ENCODE peak calls at places on chromosomes 2 and 18, in seven cellular contexts. One of them, this sample, is unnamed. For H3K36me3 and H3K9me3, the result is how much of the 10 kb centered on the place peaks cover.

GRCh38 chr2:189483571-189484415 is 42.5 kb downstream of the WDR75 start:
- DNase-seq in A673: no peak
- DNase-seq in neuronal stem cell: no peak
- DNase-seq in tibial artery: no peak
- DNase-seq in endothelial cell of umbilical vein: no peak
- DNase-seq in heart left ventricle: no peak
- DNase-seq in breast epithelium: no peak
- DNase-seq in this sample: no peak

GRCh38 chr2:60553992-60554648 is 666 bp upstream of the BCL11A start:
- DNase-seq in endothelial cell of umbilical vein: peak
- DNase-seq in breast epithelium: no peak
- DNase-seq in A673: peak
- DNase-seq in heart left ventricle: peak
- DNase-seq in neuronal stem cell: no peak
- DNase-seq in tibial artery: no peak
- DNase-seq in this sample: peak

GRCh38 chr2:109290887-109291675 is 162.1 kb downstream of the SH3RF3 start:
- DNase-seq in neuronal stem cell: no peak
- DNase-seq in heart left ventricle: peak
- DNase-seq in breast epithelium: no peak
- DNase-seq in tibial artery: peak
- DNase-seq in endothelial cell of umbilical vein: peak
- DNase-seq in A673: no peak
- DNase-seq in this sample: no peak

GRCh38 chr2:46844443-46844842 is 71.2 kb downstream of the MCFD2 start:
- DNase-seq in breast epithelium: no peak
- DNase-seq in endothelial cell of umbilical vein: no peak
- DNase-seq in A673: no peak
- DNase-seq in neuronal stem cell: no peak
- DNase-seq in heart left ventricle: no peak
- DNase-seq in tibial artery: no peak
- DNase-seq in this sample: no peak

GRCh38 chr18:14942275-14942674 is 194.3 kb downstream of the ANKRD30B start:
- DNase-seq in breast epithelium: no peak
- DNase-seq in neuronal stem cell: no peak
- DNase-seq in A673: no peak
- DNase-seq in heart left ventricle: no peak
- DNase-seq in endothelial cell of umbilical vein: no peak
- DNase-seq in tibial artery: no peak
- DNase-seq in this sample: no peak

GRCh38 chr2:159711562-159712193 is 628 bp upstream of the MARCHF7 start:
- DNase-seq in endothelial cell of umbilical vein: no peak
- DNase-seq in tibial artery: no peak
- DNase-seq in heart left ventricle: no peak
- DNase-seq in breast epithelium: no peak
- DNase-seq in A673: no peak
- DNase-seq in neuronal stem cell: no peak
- DNase-seq in this sample: no peak

GRCh38 chr18:76451475-76452331 is 43.3 kb downstream of the ZNF516 start:
- DNase-seq in tibial artery: no peak
- DNase-seq in breast epithelium: no peak
- DNase-seq in neuronal stem cell: peak
- DNase-seq in heart left ventricle: no peak
- DNase-seq in endothelial cell of umbilical vein: peak
- DNase-seq in A673: peak
- DNase-seq in this sample: no peak

GRCh38 chr18:12989397-12990127 is 1.6 kb upstream of the CEP192 start:
- DNase-seq in breast epithelium: no peak
- DNase-seq in tibial artery: no peak
- DNase-seq in endothelial cell of umbilical vein: no peak
- DNase-seq in A673: no peak
- DNase-seq in heart left ventricle: no peak
- DNase-seq in neuronal stem cell: no peak
- DNase-seq in this sample: no peak

GRCh38 chr2:235945608-235946140 is 222.5 kb downstream of the GBX2 start:
- DNase-seq in breast epithelium: no peak
- DNase-seq in A673: no peak
- DNase-seq in neuronal stem cell: no peak
- DNase-seq in heart left ventricle: no peak
- DNase-seq in endothelial cell of umbilical vein: no peak
- DNase-seq in tibial artery: no peak
- DNase-seq in this sample: no peak

GRCh38 chr2:45458909-45459563 is 152.0 kb downstream of the SRBD1 start:
- DNase-seq in neuronal stem cell: no peak
- DNase-seq in heart left ventricle: peak
- DNase-seq in A673: peak
- DNase-seq in endothelial cell of umbilical vein: peak
- DNase-seq in breast epithelium: no peak
- DNase-seq in tibial artery: no peak
- DNase-seq in this sample: peak

GRCh38 chr2:218317232-218317630 is 24.9 kb upstream of the TMBIM1 start:
- DNase-seq in breast epithelium: no peak
- DNase-seq in neuronal stem cell: no peak
- DNase-seq in endothelial cell of umbilical vein: no peak
- DNase-seq in tibial artery: no peak
- DNase-seq in heart left ventricle: no peak
- DNase-seq in A673: no peak
- DNase-seq in this sample: no peak

GRCh38 chr2:239463541-239464165 is 62.8 kb upstream of the HDAC4 start:
- DNase-seq in tibial artery: no peak
- DNase-seq in breast epithelium: peak
- DNase-seq in neuronal stem cell: no peak
- DNase-seq in A673: no peak
- DNase-seq in endothelial cell of umbilical vein: no peak
- DNase-seq in heart left ventricle: no peak
- DNase-seq in this sample: no peak

GRCh38 chr2:208375452-208376068 is 31.0 kb upstream of the PTH2R start:
- DNase-seq in breast epithelium: no peak
- DNase-seq in A673: no peak
- DNase-seq in tibial artery: no peak
- DNase-seq in neuronal stem cell: no peak
- DNase-seq in endothelial cell of umbilical vein: no peak
- DNase-seq in heart left ventricle: no peak
- DNase-seq in this sample: no peak

GRCh38 chr2:228987441-228988155 is 283.5 kb downstream of the PID1 start:
- DNase-seq in A673: no peak
- DNase-seq in endothelial cell of umbilical vein: no peak
- DNase-seq in tibial artery: no peak
- DNase-seq in neuronal stem cell: no peak
- DNase-seq in heart left ventricle: no peak
- DNase-seq in breast epithelium: no peak
- DNase-seq in this sample: no peak

GRCh38 chr2:109129921-109130725 is 1.1 kb downstream of the SH3RF3 start:
- DNase-seq in tibial artery: peak
- DNase-seq in heart left ventricle: no peak
- DNase-seq in breast epithelium: no peak
- DNase-seq in A673: no peak
- DNase-seq in endothelial cell of umbilical vein: peak
- DNase-seq in neuronal stem cell: no peak
- DNase-seq in this sample: no peak

GRCh38 chr2:192283450-192283849 is 88.7 kb upstream of the TMEFF2 start:
- DNase-seq in breast epithelium: no peak
- DNase-seq in A673: no peak
- DNase-seq in neuronal stem cell: no peak
- DNase-seq in tibial artery: no peak
- DNase-seq in heart left ventricle: no peak
- DNase-seq in endothelial cell of umbilical vein: no peak
- DNase-seq in this sample: no peak

GRCh38 chr2:133760366-133760765 is 192.1 kb upstream of the NCKAP5 start:
- DNase-seq in heart left ventricle: no peak
- DNase-seq in A673: no peak
- DNase-seq in neuronal stem cell: no peak
- DNase-seq in endothelial cell of umbilical vein: no peak
- DNase-seq in breast epithelium: no peak
- DNase-seq in tibial artery: no peak
- DNase-seq in this sample: no peak

GRCh38 chr2:2147024-2147900 is 183.8 kb downstream of the MYT1L start:
- DNase-seq in breast epithelium: no peak
- DNase-seq in heart left ventricle: no peak
- DNase-seq in endothelial cell of umbilical vein: no peak
- DNase-seq in tibial artery: no peak
- DNase-seq in neuronal stem cell: no peak
- DNase-seq in A673: no peak
- DNase-seq in this sample: no peak

GRCh38 chr2:151827564-151828142 is 568 bp downstream of the ARL5A start:
- DNase-seq in endothelial cell of umbilical vein: peak
- DNase-seq in neuronal stem cell: peak
- DNase-seq in tibial artery: peak
- DNase-seq in A673: peak
- DNase-seq in breast epithelium: no peak
- DNase-seq in heart left ventricle: peak
- DNase-seq in this sample: no peak

GRCh38 chr2:157150747-157151146 is 106.8 kb upstream of the GALNT5 start:
- DNase-seq in tibial artery: no peak
- DNase-seq in heart left ventricle: no peak
- DNase-seq in breast epithelium: no peak
- DNase-seq in neuronal stem cell: no peak
- DNase-seq in A673: no peak
- DNase-seq in endothelial cell of umbilical vein: no peak
- DNase-seq in this sample: no peak

GRCh38 chr2:150125188-150125587 is 362.3 kb downstream of the RND3 start:
- DNase-seq in breast epithelium: no peak
- DNase-seq in A673: no peak
- DNase-seq in endothelial cell of umbilical vein: no peak
- DNase-seq in heart left ventricle: no peak
- DNase-seq in tibial artery: no peak
- DNase-seq in neuronal stem cell: no peak
- DNase-seq in this sample: no peak

DNA sequence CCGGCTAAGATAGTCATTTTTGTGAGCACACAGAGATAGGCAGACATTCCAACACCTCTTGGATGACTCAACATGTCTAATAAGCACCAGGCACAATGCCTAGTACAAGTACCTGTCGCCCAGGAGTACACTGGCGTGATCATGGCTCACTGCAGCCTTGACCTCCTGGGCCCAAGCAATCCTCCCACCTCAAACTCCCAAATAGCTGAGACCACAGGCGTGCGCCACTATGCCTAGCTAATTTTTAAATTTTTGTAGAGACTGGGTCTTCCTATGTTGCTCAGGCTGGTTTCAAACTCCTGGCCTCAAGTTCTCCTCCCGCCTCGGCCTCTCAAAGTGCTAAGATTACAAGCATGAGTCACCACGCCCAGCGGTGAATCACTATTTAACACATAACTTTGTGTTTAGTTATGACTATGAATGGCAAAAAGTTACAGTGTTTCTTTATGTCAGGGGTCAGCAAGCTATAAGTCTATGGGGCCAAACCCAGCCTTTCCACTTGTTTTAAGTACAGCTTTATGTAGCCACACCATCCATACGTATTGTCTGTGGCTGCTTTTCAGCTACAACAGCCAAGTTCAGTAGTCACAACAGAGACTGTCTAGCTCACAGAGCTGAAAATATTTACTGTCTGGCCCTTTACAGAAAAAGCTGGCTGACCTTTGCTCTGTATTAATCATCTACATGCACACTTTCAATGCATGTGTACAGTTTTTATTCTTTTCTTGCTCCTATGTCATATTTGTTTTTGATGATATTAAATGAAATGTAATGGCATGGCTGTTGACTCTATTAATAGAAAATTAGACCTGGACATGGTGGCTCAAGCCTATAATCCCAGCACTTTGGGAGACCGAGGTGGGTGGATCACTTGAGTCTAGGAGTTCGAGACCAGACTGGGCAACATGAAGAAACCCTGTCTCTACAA is 18.7 kb downstream of the ORC2 start:
- DNase-seq in heart left ventricle: no peak
- DNase-seq in endothelial cell of umbilical vein: peak
- DNase-seq in neuronal stem cell: no peak
- DNase-seq in A673: peak
- DNase-seq in tibial artery: no peak
- DNase-seq in breast epithelium: no peak
- DNase-seq in this sample: no peak
- H3K36me3 ChIP-seq in heart left ventricle: half or more
- H3K36me3 ChIP-seq in endothelial cell of umbilical vein: under half
- H3K36me3 ChIP-seq in neuronal stem cell: under half
- H3K36me3 ChIP-seq in A673: under half
- H3K36me3 ChIP-seq in tibial artery: half or more
- H3K36me3 ChIP-seq in breast epithelium: under half
- H3K36me3 ChIP-seq in this sample: under half

DNA sequence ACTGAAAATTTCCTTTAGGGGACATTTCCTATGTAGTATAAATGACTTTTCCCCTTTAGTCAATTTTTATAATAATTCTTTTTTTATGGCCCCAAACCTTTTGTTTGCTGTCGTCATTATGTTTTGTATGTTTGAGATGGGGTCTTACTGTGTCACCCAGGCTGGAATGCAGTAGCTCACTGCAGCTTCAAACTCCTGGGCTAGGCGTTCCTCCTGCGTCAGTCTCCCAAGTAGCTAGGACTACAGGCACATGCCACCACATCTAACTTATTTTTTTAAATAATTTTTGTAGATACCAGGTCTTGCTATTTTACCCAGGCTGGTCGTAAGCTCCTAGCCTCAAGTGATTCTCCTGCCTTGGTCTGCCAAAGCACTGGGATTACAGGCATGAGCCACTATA is 30.8 kb upstream of the GALM start:
- DNase-seq in breast epithelium: no peak
- DNase-seq in neuronal stem cell: no peak
- DNase-seq in A673: no peak
- DNase-seq in endothelial cell of umbilical vein: no peak
- DNase-seq in heart left ventricle: no peak
- DNase-seq in tibial artery: no peak
- DNase-seq in this sample: no peak
- H3K4me3 ChIP-seq in breast epithelium: no peak
- H3K4me3 ChIP-seq in neuronal stem cell: no peak
- H3K4me3 ChIP-seq in A673: no peak
- H3K4me3 ChIP-seq in endothelial cell of umbilical vein: no peak
- H3K4me3 ChIP-seq in heart left ventricle: no peak
- H3K4me3 ChIP-seq in tibial artery: no peak
- H3K4me3 ChIP-seq in this sample: no peak

DNA sequence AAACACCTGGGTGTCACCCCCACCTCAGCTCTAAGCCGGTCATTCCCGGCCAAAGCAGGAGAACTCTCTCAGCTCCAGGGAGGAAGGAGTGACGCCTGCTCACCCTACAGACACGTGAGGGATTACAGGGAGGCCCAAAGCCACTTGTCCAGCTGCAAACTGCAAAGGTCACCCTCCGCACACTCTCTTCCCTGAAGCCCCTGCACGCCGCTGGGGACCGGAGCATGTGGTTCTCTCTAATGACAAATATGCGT is 108.0 kb upstream of the ID2 start:
- DNase-seq in neuronal stem cell: no peak
- DNase-seq in breast epithelium: no peak
- DNase-seq in heart left ventricle: no peak
- DNase-seq in tibial artery: no peak
- DNase-seq in endothelial cell of umbilical vein: no peak
- DNase-seq in A673: no peak
- DNase-seq in this sample: no peak
- H3K9me3 ChIP-seq in neuronal stem cell: under half
- H3K9me3 ChIP-seq in breast epithelium: under half
- H3K9me3 ChIP-seq in heart left ventricle: under half
- H3K9me3 ChIP-seq in tibial artery: under half
- H3K9me3 ChIP-seq in endothelial cell of umbilical vein: under half
- H3K9me3 ChIP-seq in A673: under half
- H3K9me3 ChIP-seq in this sample: under half

DNA sequence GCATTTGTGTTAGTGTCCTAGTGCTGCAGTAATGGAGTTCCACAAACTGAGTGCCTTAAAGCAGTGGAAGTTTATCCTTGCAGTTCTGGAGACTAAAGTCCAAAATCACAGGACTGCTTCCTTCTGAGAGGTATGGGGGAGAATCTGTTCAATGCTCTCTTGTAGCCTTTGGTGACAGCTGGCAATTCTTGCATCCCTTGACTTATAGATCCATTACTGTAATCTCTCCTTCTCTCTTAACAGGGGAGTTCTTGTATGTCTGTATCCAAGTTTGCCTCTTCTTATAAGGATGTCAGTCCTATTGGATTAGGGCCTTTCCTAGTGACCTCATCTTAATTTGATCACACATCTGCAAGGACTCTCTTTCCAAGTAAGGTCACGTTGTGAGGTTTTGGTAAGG is 69.9 kb downstream of the XRCC5 start:
- DNase-seq in breast epithelium: no peak
- DNase-seq in heart left ventricle: no peak
- DNase-seq in A673: no peak
- DNase-seq in endothelial cell of umbilical vein: no peak
- DNase-seq in neuronal stem cell: no peak
- DNase-seq in tibial artery: no peak
- DNase-seq in this sample: no peak
- H3K36me3 ChIP-seq in breast epithelium: under half
- H3K36me3 ChIP-seq in heart left ventricle: half or more
- H3K36me3 ChIP-seq in A673: half or more
- H3K36me3 ChIP-seq in endothelial cell of umbilical vein: under half
- H3K36me3 ChIP-seq in neuronal stem cell: under half
- H3K36me3 ChIP-seq in tibial artery: half or more
- H3K36me3 ChIP-seq in this sample: under half